ENCODE peak calls at places on chromosomes 3 and 15, in four cellular contexts. V, P, O and H are unnamed samples.

GRCh38 chr15:90046846-90047481 is 45.8 kb downstream of the ZNF710 start:
- DNase-seq in V (peak; percentile 34), P (no peak), O (no peak), H (no peak)

GRCh38 chr3:33146791-33147445 is 33.1 kb downstream of the CRTAP start:
- DNase-seq in V (no peak), P (no peak), O (peak; percentile 65), H (no peak)

GRCh38 chr15:77659350-77660321 is 26.9 kb upstream of the LINGO1 start:
- DNase-seq in V (peak; percentile 68), P (peak; percentile 66), O (peak; percentile 55), H (peak; percentile 48)

GRCh38 chr3:183217548-183218321 is 35.3 kb upstream of the B3GNT5 start:
- DNase-seq in V (no peak), P (no peak), O (no peak), H (no peak)

GRCh38 chr3:98967758-98968157 is 66.3 kb upstream of the DCBLD2 start:
- DNase-seq in V (no peak), P (no peak), O (no peak), H (no peak)

GRCh38 chr15:48424076-48424475 is 92.8 kb downstream of the DUT start:
- DNase-seq in V (peak; percentile 17), P (no peak), O (no peak), H (peak; percentile 58)

GRCh38 chr15:85333132-85333831 is 47.1 kb upstream of the AKAP13 start:
- DNase-seq in V (no peak), P (no peak), O (peak; percentile 84), H (peak; percentile 89)

GRCh38 chr3:20054549-20054987 is 14.3 kb downstream of the KAT2B start:
- DNase-seq in V (peak; percentile 21), P (no peak), O (peak; percentile 96), H (peak; percentile 82)

GRCh38 chr15:90873998-90874605 is 5.7 kb downstream of the FURIN start:
- DNase-seq in V (no peak), P (no peak), O (no peak), H (no peak)

GRCh38 chr15:36970522-36970921 is 129.8 kb downstream of the MEIS2 start:
- DNase-seq in V (no peak), P (no peak), O (no peak), H (no peak)

GRCh38 chr15:71634820-71635219 is 175.5 kb upstream of the NR2E3 start:
- DNase-seq in V (no peak), P (no peak), O (no peak), H (peak; percentile 8)

GRCh38 chr3:12692444-12692843 is 28.5 kb upstream of the RAF1 start:
- DNase-seq in V (no peak), P (no peak), O (no peak), H (no peak)

GRCh38 chr3:123586131-123586530 is 1.3 kb upstream of the HACD2 start:
- DNase-seq in V (no peak), P (peak; percentile 28), O (peak; percentile 48), H (peak; percentile 48)

GRCh38 chr15:64305261-64305660 is 50.7 kb downstream of the CSNK1G1 start:
- DNase-seq in V (no peak), P (no peak), O (peak; percentile 18), H (no peak)

GRCh38 chr15:35693887-35694286 is 147.9 kb upstream of the DPH6 start:
- DNase-seq in V (no peak), P (no peak), O (no peak), H (no peak)

GRCh38 chr3:172181936-172182708 is 142.7 kb downstream of the FNDC3B start:
- DNase-seq in V (no peak), P (peak; percentile 41), O (peak; percentile 72), H (peak; percentile 38)

GRCh38 chr3:43549626-43550025 is 72.2 kb downstream of the ANO10 start:
- DNase-seq in V (no peak), P (no peak), O (no peak), H (no peak)

GRCh38 chr3:71583569-71584215 is at the start of gene FOXP1:
- DNase-seq in V (peak; percentile 65), P (peak; percentile 73), O (peak; percentile 63), H (peak; percentile 79)

GRCh38 chr3:45676248-45677044 is 12.8 kb upstream of the SACM1L start:
- DNase-seq in V (no peak), P (peak; percentile 18), O (no peak), H (no peak)

GRCh38 chr3:17238029-17238428 is 353.3 kb downstream of the PLCL2 start:
- DNase-seq in V (no peak), P (no peak), O (no peak), H (no peak)

GRCh38 chr3:150515210-150515609 is 31.1 kb downstream of the SERP1 start:
- DNase-seq in V (no peak), P (no peak), O (peak; percentile 34), H (no peak)

GRCh38 chr3:13879102-13879945 is 547 bp downstream of the WNT7A start:
- DNase-seq in V (peak; percentile 47), P (peak; percentile 26), O (no peak), H (no peak)

GRCh38 chr3:127951276-127951675 is 36.2 kb downstream of the KBTBD12 start:
- DNase-seq in V (no peak), P (no peak), O (peak; percentile 86), H (peak; percentile 47)

GRCh38 chr3:36901588-36901987 is 43.3 kb downstream of the TRANK1 start:
- DNase-seq in V (no peak), P (no peak), O (no peak), H (no peak)

GRCh38 chr3:36906504-36907149 is 38.2 kb downstream of the TRANK1 start:
- DNase-seq in V (no peak), P (no peak), O (peak; percentile 69), H (no peak)

GRCh38 chr3:36905545-36905944 is 39.3 kb downstream of the TRANK1 start:
- DNase-seq in V (no peak), P (no peak), O (no peak), H (no peak)

GRCh38 chr3:36903119-36903882 is 41.6 kb downstream of the TRANK1 start:
- DNase-seq in V (no peak), P (no peak), O (no peak), H (no peak)

DNA sequence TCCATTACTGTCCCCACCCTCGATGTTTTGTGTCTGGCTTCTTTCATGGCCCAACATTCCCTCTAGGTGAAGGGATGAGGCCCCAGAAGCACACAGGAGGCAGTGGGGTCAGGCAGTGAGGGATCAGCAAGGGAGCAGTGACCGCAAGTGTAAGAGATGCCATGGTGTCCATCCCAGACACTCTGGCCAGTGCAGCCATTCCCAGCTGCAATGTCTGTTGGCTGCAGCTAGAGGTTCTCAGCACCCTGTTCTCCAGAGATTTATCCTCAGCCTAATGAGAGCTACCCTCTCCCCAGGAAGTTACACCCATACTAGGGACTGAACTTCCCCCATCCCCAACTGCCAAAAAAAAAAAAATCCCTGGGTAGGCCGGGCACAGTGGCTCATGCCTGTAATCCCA is 40.2 kb downstream of the TRANK1 start:
- DNase-seq in V (peak; percentile 27), P (no peak), O (peak; percentile 22), H (peak; percentile 22)
- TF ChIP-seq CTCF in V (peak; percentile 22), P (no peak), O (peak; percentile 44), H (peak; percentile 62)

DNA sequence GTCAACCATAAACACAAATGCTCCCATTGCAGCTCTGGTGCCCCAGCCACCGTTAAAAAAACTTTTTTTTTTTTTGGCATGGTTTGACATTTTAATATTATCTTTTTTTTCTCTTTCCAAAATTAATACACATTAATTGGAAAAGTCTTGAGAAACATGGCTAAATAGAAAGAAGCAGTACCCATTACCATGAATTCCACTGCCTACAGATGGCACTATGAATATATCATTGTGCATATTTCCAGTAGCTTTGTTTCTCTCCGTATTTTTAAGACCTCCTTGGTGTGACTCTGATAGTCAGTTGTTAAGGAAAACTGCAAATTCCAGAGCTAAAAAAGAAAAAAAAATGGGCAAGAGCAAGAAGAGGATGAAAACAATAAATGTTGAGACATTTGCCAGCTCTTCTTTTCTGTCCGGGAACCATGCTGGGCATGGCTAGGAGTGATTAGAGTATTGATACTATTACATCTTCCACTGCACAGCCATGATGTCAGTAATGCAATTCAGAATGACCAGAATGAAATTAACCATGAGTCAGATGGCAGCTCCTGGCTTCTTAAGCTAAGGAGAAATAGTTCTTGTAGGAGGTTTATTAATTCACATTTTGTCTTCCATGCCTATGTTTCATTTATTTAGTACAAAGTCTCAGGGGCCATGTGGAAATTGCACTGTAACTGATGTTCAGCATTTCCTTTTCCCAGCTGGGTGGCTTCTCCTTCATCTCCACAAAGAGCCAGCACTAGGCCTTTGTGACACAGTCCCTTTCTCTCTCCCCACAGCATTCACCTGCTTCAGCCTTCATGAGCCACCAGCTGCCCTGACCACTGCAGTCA is 31.9 kb downstream of the SLC7A14 start:
- DNase-seq in V (no peak), P (no peak), O (peak; percentile 39), H (no peak)
- TF ChIP-seq CTCF in V (no peak), P (no peak), O (no peak), H (peak; percentile 26)

GRCh38 chr3:27022096-27022761 is 347.0 kb downstream of the NEK10 start:
- DNase-seq in V (no peak), P (no peak), O (no peak), H (no peak)
- TF ChIP-seq CTCF in V (peak; percentile 6), P (no peak), O (no peak), H (no peak)

GRCh38 chr15:74502301-74502700 is 38.7 kb upstream of the ARID3B start:
- DNase-seq in V (no peak), P (no peak), O (no peak), H (no peak)
- TF ChIP-seq CTCF in V (no peak), P (no peak), O (no peak), H (no peak)

GRCh38 chr15:32688151-32688639 is 29.6 kb upstream of the GREM1 start:
- DNase-seq in V (no peak), P (no peak), O (peak; percentile 51), H (peak; percentile 49)

GRCh38 chr15:32683906-32684584 is 33.8 kb upstream of the GREM1 start:
- DNase-seq in V (no peak), P (no peak), O (peak; percentile 98), H (peak; percentile 86)

GRCh38 chr15:32687556-32687955 is 30.2 kb upstream of the GREM1 start:
- DNase-seq in V (no peak), P (no peak), O (peak; percentile 65), H (peak; percentile 75)

GRCh38 chr15:32683231-32683630 is 34.6 kb upstream of the GREM1 start:
- DNase-seq in V (no peak), P (no peak), O (peak; percentile 30), H (no peak)

GRCh38 chr15:32685576-32685975 is 32.2 kb upstream of the GREM1 start:
- DNase-seq in V (no peak), P (no peak), O (peak; percentile 87), H (peak; percentile 43)
- TF ChIP-seq CTCF in V (no peak), P (no peak), O (no peak), H (no peak)

DNA sequence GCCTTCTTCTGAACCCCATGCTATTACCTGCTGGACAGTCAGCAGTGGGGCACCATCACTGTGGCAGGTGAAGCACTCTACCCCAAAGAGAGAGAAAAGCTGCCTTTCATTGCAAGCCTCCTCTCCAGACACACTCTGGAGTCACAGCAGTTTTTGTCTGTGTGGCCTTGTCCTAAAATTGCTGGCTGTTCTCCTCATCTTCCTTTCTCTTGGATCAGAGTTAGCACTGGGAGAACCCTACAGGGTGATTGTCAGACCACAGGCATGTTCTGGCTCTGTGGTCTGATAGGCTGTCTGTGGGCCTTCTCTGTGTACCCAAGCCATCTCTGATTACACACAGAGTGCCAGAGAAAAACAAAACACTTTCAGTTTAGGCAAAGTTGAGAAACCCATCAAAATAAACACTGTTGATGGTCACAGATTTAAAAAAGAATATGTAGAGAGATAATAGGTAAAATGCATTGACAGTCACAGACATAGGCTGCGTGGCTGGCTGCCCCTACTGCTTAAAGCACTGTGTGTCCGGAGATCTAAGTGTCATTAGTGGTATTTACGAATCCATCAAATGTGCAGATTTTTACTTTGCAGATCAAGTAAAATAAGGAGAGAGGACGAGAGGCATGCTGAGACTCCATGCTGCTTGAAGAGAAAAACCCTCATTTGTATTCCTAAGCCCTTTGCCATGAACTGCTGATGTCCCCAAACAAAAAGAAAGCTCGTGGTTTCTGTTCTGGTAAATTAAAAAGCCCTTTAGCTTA is 689.9 kb downstream of the TUSC7 start:
- DNase-seq in V (no peak), P (no peak), O (peak; percentile 28), H (no peak)
- TF ChIP-seq CTCF in V (no peak), P (no peak), O (no peak), H (no peak)

GRCh38 chr3:155805802-155806618 is at the start of gene C3orf33:
- DNase-seq in V (peak; percentile 91), P (peak; percentile 78), O (peak; percentile 35), H (peak; percentile 24)
- TF ChIP-seq CTCF in V (peak; percentile 80), P (peak; percentile 68), O (peak; percentile 46), H (peak; percentile 94)